ENCODE peak calls at places on chromosome 9, in ten cellular contexts. One of them, this sample, is unnamed.

GRCh38 chr9:34512131-34513078 is 10.4 kb downstream of the ENHO start:
- DNase-seq in naive thymus-derived CD4-positive, alpha-beta T cell: no peak
- DNase-seq in brain microvascular endothelial cell: no peak
- DNase-seq in activated B cell treated with CpG ODN at 0.5 μM for 24 hours: no peak
- DNase-seq in astrocyte of the cerebellum: no peak
- DNase-seq in AG10803: no peak
- DNase-seq in effector CD4-positive, alpha-beta T cell: no peak
- DNase-seq in uterus: no peak
- DNase-seq in ovary: no peak
- DNase-seq in RWPE1: no peak
- DNase-seq in this sample: no peak

GRCh38 chr9:136405481-136405880 is 4.9 kb downstream of the ENTR1 start:
- DNase-seq in astrocyte of the cerebellum: no peak
- DNase-seq in RWPE1: no peak
- DNase-seq in AG10803: no peak
- DNase-seq in uterus: no peak
- DNase-seq in effector CD4-positive, alpha-beta T cell: no peak
- DNase-seq in activated B cell treated with CpG ODN at 0.5 μM for 24 hours: no peak
- DNase-seq in ovary: no peak
- DNase-seq in naive thymus-derived CD4-positive, alpha-beta T cell: no peak
- DNase-seq in brain microvascular endothelial cell: no peak
- DNase-seq in this sample: no peak

GRCh38 chr9:6305954-6306563 is 22.1 kb upstream of the TPD52L3 start:
- DNase-seq in effector CD4-positive, alpha-beta T cell: no peak
- DNase-seq in activated B cell treated with CpG ODN at 0.5 μM for 24 hours: no peak
- DNase-seq in astrocyte of the cerebellum: peak
- DNase-seq in ovary: no peak
- DNase-seq in naive thymus-derived CD4-positive, alpha-beta T cell: peak
- DNase-seq in RWPE1: peak
- DNase-seq in uterus: no peak
- DNase-seq in AG10803: peak
- DNase-seq in brain microvascular endothelial cell: no peak
- DNase-seq in this sample: peak

GRCh38 chr9:13805566-13805965 is 508.4 kb downstream of the NFIB start:
- DNase-seq in RWPE1: no peak
- DNase-seq in activated B cell treated with CpG ODN at 0.5 μM for 24 hours: no peak
- DNase-seq in naive thymus-derived CD4-positive, alpha-beta T cell: no peak
- DNase-seq in brain microvascular endothelial cell: no peak
- DNase-seq in uterus: no peak
- DNase-seq in effector CD4-positive, alpha-beta T cell: no peak
- DNase-seq in astrocyte of the cerebellum: no peak
- DNase-seq in ovary: no peak
- DNase-seq in AG10803: peak
- DNase-seq in this sample: no peak

GRCh38 chr9:129898205-129898604 is 62.9 kb downstream of the USP20 start:
- DNase-seq in activated B cell treated with CpG ODN at 0.5 μM for 24 hours: peak
- DNase-seq in astrocyte of the cerebellum: no peak
- DNase-seq in ovary: no peak
- DNase-seq in effector CD4-positive, alpha-beta T cell: no peak
- DNase-seq in uterus: no peak
- DNase-seq in AG10803: peak
- DNase-seq in brain microvascular endothelial cell: no peak
- DNase-seq in RWPE1: peak
- DNase-seq in naive thymus-derived CD4-positive, alpha-beta T cell: no peak
- DNase-seq in this sample: no peak

GRCh38 chr9:74277532-74277931 is 219.6 kb upstream of the RORB start:
- DNase-seq in activated B cell treated with CpG ODN at 0.5 μM for 24 hours: no peak
- DNase-seq in effector CD4-positive, alpha-beta T cell: no peak
- DNase-seq in astrocyte of the cerebellum: no peak
- DNase-seq in ovary: no peak
- DNase-seq in uterus: no peak
- DNase-seq in RWPE1: no peak
- DNase-seq in brain microvascular endothelial cell: no peak
- DNase-seq in AG10803: no peak
- DNase-seq in naive thymus-derived CD4-positive, alpha-beta T cell: no peak
- DNase-seq in this sample: no peak

GRCh38 chr9:100670719-100671118 is 92.8 kb downstream of the CAVIN4 start:
- DNase-seq in effector CD4-positive, alpha-beta T cell: no peak
- DNase-seq in brain microvascular endothelial cell: no peak
- DNase-seq in RWPE1: no peak
- DNase-seq in astrocyte of the cerebellum: peak
- DNase-seq in naive thymus-derived CD4-positive, alpha-beta T cell: no peak
- DNase-seq in activated B cell treated with CpG ODN at 0.5 μM for 24 hours: no peak
- DNase-seq in AG10803: no peak
- DNase-seq in ovary: no peak
- DNase-seq in uterus: no peak
- DNase-seq in this sample: peak

GRCh38 chr9:110115341-110115820 is 92.6 kb downstream of the C9orf152 start:
- DNase-seq in naive thymus-derived CD4-positive, alpha-beta T cell: no peak
- DNase-seq in AG10803: peak
- DNase-seq in ovary: no peak
- DNase-seq in RWPE1: no peak
- DNase-seq in astrocyte of the cerebellum: no peak
- DNase-seq in brain microvascular endothelial cell: peak
- DNase-seq in effector CD4-positive, alpha-beta T cell: no peak
- DNase-seq in activated B cell treated with CpG ODN at 0.5 μM for 24 hours: no peak
- DNase-seq in uterus: no peak
- DNase-seq in this sample: no peak

GRCh38 chr9:127351182-127352166 is 45.5 kb upstream of the SLC2A8 start:
- DNase-seq in uterus: no peak
- DNase-seq in effector CD4-positive, alpha-beta T cell: no peak
- DNase-seq in astrocyte of the cerebellum: no peak
- DNase-seq in naive thymus-derived CD4-positive, alpha-beta T cell: no peak
- DNase-seq in ovary: no peak
- DNase-seq in activated B cell treated with CpG ODN at 0.5 μM for 24 hours: no peak
- DNase-seq in brain microvascular endothelial cell: no peak
- DNase-seq in RWPE1: no peak
- DNase-seq in AG10803: no peak
- DNase-seq in this sample: no peak

GRCh38 chr9:91001146-91001611 is 199.6 kb downstream of the SYK start:
- DNase-seq in brain microvascular endothelial cell: no peak
- DNase-seq in ovary: no peak
- DNase-seq in AG10803: peak
- DNase-seq in uterus: no peak
- DNase-seq in RWPE1: peak
- DNase-seq in astrocyte of the cerebellum: no peak
- DNase-seq in activated B cell treated with CpG ODN at 0.5 μM for 24 hours: no peak
- DNase-seq in naive thymus-derived CD4-positive, alpha-beta T cell: no peak
- DNase-seq in effector CD4-positive, alpha-beta T cell: no peak
- DNase-seq in this sample: peak

GRCh38 chr9:124818431-124819281 is 34.6 kb upstream of the WDR38 start:
- DNase-seq in uterus: no peak
- DNase-seq in brain microvascular endothelial cell: peak
- DNase-seq in ovary: no peak
- DNase-seq in AG10803: no peak
- DNase-seq in RWPE1: peak
- DNase-seq in astrocyte of the cerebellum: no peak
- DNase-seq in naive thymus-derived CD4-positive, alpha-beta T cell: no peak
- DNase-seq in effector CD4-positive, alpha-beta T cell: no peak
- DNase-seq in activated B cell treated with CpG ODN at 0.5 μM for 24 hours: no peak
- DNase-seq in this sample: peak

GRCh38 chr9:97786341-97786740 is 66.7 kb upstream of the FOXE1 start:
- DNase-seq in astrocyte of the cerebellum: no peak
- DNase-seq in brain microvascular endothelial cell: peak
- DNase-seq in AG10803: peak
- DNase-seq in ovary: no peak
- DNase-seq in naive thymus-derived CD4-positive, alpha-beta T cell: no peak
- DNase-seq in uterus: no peak
- DNase-seq in RWPE1: peak
- DNase-seq in effector CD4-positive, alpha-beta T cell: no peak
- DNase-seq in activated B cell treated with CpG ODN at 0.5 μM for 24 hours: no peak
- DNase-seq in this sample: peak

GRCh38 chr9:89427621-89428221 is 70.2 kb downstream of the SEMA4D start:
- DNase-seq in effector CD4-positive, alpha-beta T cell: peak
- DNase-seq in uterus: no peak
- DNase-seq in astrocyte of the cerebellum: no peak
- DNase-seq in brain microvascular endothelial cell: no peak
- DNase-seq in RWPE1: no peak
- DNase-seq in activated B cell treated with CpG ODN at 0.5 μM for 24 hours: no peak
- DNase-seq in AG10803: no peak
- DNase-seq in ovary: no peak
- DNase-seq in naive thymus-derived CD4-positive, alpha-beta T cell: no peak
- DNase-seq in this sample: peak

GRCh38 chr9:133351908-133352634 is 4.1 kb downstream of the RPL7A start:
- DNase-seq in naive thymus-derived CD4-positive, alpha-beta T cell: no peak
- DNase-seq in RWPE1: no peak
- DNase-seq in activated B cell treated with CpG ODN at 0.5 μM for 24 hours: no peak
- DNase-seq in effector CD4-positive, alpha-beta T cell: no peak
- DNase-seq in uterus: no peak
- DNase-seq in ovary: no peak
- DNase-seq in AG10803: peak
- DNase-seq in brain microvascular endothelial cell: peak
- DNase-seq in astrocyte of the cerebellum: no peak
- DNase-seq in this sample: peak

This sample was measured in Daoy.